ENCODE peak calls at places on chromosomes 16 and 17, in four cellular contexts. E is activated CD4-positive, alpha-beta T cell treated with anti-CD3 and anti-CD28 coated beads for 4 hours; F is NCI-H2107; B is NCI-H2029. D is an unnamed sample.

GRCh38 chr16:85838876-85839585 is 39.5 kb downstream of the COX4I1 start:
- DNase-seq in E (no peak), F (no peak), B (no peak), D (no peak)

GRCh38 chr16:12255919-12256665 is 279.6 kb downstream of the SNX29 start:
- DNase-seq in E (no peak), B (peak; percentile 84), F (no peak), D (no peak)

GRCh38 chr17:7475764-7476422 is 3.5 kb downstream of the ZBTB4 start:
- DNase-seq in E (no peak), B (no peak), F (no peak), D (no peak)

GRCh38 chr17:33451221-33451620 is 158.1 kb upstream of the ASIC2 start:
- DNase-seq in F (no peak), B (no peak), E (no peak), D (no peak)

GRCh38 chr16:51262428-51262827 is 111.4 kb upstream of the SALL1 start:
- DNase-seq in B (no peak), E (no peak), F (no peak), D (no peak)

GRCh38 chr16:70527315-70527996 is 3.8 kb downstream of the SF3B3 start:
- DNase-seq in E (no peak), B (no peak), F (no peak), D (no peak)

GRCh38 chr16:11429113-11429512 is 83.9 kb downstream of the RMI2 start:
- DNase-seq in B (no peak), F (no peak), E (no peak), D (no peak)

GRCh38 chr17:64354824-64355535 is 35.7 kb downstream of the PECAM1 start:
- DNase-seq in E (no peak), F (no peak), B (no peak), D (no peak)

GRCh38 chr17:66152756-66153155 is 39.2 kb downstream of the CEP112 start:
- DNase-seq in F (no peak), E (no peak), B (no peak), D (no peak)

GRCh38 chr16:85606920-85607319 is 6.2 kb upstream of the GSE1 start:
- DNase-seq in E (no peak), F (no peak), B (no peak), D (no peak)

GRCh38 chr17:76529643-76530488 is 7.6 kb downstream of the CYGB start:
- DNase-seq in E (no peak), F (no peak), B (no peak), D (no peak)

GRCh38 chr17:48352630-48353029 is 77.4 kb downstream of the SKAP1 start:
- DNase-seq in B (no peak), F (no peak), E (peak; percentile 15), D (no peak)

GRCh38 chr16:89555265-89555664 is 5.2 kb upstream of the RPL13 start:
- DNase-seq in E (no peak), F (no peak), B (no peak), D (no peak)

GRCh38 chr16:69607674-69608073 is 41.9 kb downstream of the NFAT5 start:
- DNase-seq in E (no peak), F (no peak), B (no peak), D (no peak)

GRCh38 chr17:81239714-81240555 is 817 bp downstream of the NDUFAF8 start:
- DNase-seq in F (no peak), B (no peak), E (peak; percentile 46), D (no peak)

GRCh38 chr16:31471241-31471874 is 594 bp upstream of the TGFB1I1 start:
- DNase-seq in E (no peak), B (no peak), F (no peak), D (no peak)

GRCh38 chr17:14038206-14038605 is 31.1 kb upstream of the COX10 start:
- DNase-seq in B (peak; percentile 6), F (no peak), E (no peak), D (no peak)